ENCODE peak calls at places on chromosomes 2 and 18, in four cellular contexts. L is SK-N-SH, F is brain microvascular endothelial cell, U is OCI-LY7. T is an unnamed sample.

GRCh38 chr2:222318712-222319575 is 20.1 kb upstream of the PAX3 start:
- DNase-seq in L (peak; percentile 77), F (no peak), U (peak; percentile 8), T (no peak)

GRCh38 chr2:99725810-99726209 is 236.0 kb upstream of the REV1 start:
- DNase-seq in L (peak; percentile 19), F (no peak), U (no peak), T (no peak)

GRCh38 chr2:234730066-234730640 is 221.7 kb upstream of the SH3BP4 start:
- DNase-seq in L (no peak), F (no peak), U (no peak), T (no peak)

GRCh38 chr18:70271742-70272141 is 17.1 kb upstream of the SOCS6 start:
- DNase-seq in L (no peak), F (no peak), U (no peak), T (no peak)

GRCh38 chr18:26008619-26009018 is 81.8 kb downstream of the SS18 start:
- DNase-seq in L (no peak), F (no peak), U (no peak), T (no peak)

GRCh38 chr2:88198308-88198707 is 28.2 kb downstream of the THNSL2 start:
- DNase-seq in L (no peak), F (no peak), U (no peak), T (no peak)

GRCh38 chr18:3966246-3966984 is 488.7 kb downstream of the DLGAP1 start:
- DNase-seq in L (no peak), F (no peak), U (no peak), T (no peak)

GRCh38 chr18:33470229-33470628 is 29.7 kb upstream of the CCDC178 start:
- DNase-seq in L (no peak), F (peak; percentile 50), U (no peak), T (no peak)

GRCh38 chr2:65483763-65484162 is 51.4 kb upstream of the SPRED2 start:
- DNase-seq in L (no peak), F (no peak), U (no peak), T (no peak)

GRCh38 chr2:188984680-188985079 is 10.5 kb downstream of the COL3A1 start:
- DNase-seq in L (no peak), F (peak; percentile 96), U (no peak), T (no peak)

GRCh38 chr2:21175895-21176646 is 52.3 kb downstream of the TDRD15 start:
- DNase-seq in L (peak; percentile 40), F (no peak), U (peak; percentile 3), T (no peak)

GRCh38 chr2:204110250-204111183 is 174.0 kb downstream of the ICOS start:
- DNase-seq in L (no peak), F (peak; percentile 47), U (peak; percentile 50), T (no peak)

GRCh38 chr2:72603481-72603880 is 222.4 kb downstream of the EXOC6B start:
- DNase-seq in L (no peak), F (no peak), U (no peak), T (no peak)

GRCh38 chr2:42021490-42021889 is 26.3 kb upstream of the PKDCC start:
- DNase-seq in L (peak; percentile 65), F (peak; percentile 39), U (no peak), T (no peak)

GRCh38 chr2:239186958-239187357 is 213.9 kb downstream of the HDAC4 start:
- DNase-seq in L (no peak), F (no peak), U (no peak), T (no peak)

GRCh38 chr2:128783193-128783671 is 464.6 kb upstream of the HS6ST1 start:
- DNase-seq in L (no peak), F (no peak), U (no peak), T (no peak)

GRCh38 chr18:5285326-5285725 is 10.2 kb downstream of the ZBTB14 start:
- DNase-seq in L (peak; percentile 43), F (no peak), U (peak; percentile 49), T (no peak)

GRCh38 chr18:36809590-36810381 is 19.0 kb downstream of the TPGS2 start:
- DNase-seq in L (peak; percentile 76), F (peak; percentile 33), U (peak; percentile 63), T (peak; percentile 53)

GRCh38 chr18:76920974-76921373 is 98.6 kb downstream of the ZNF236 start:
- DNase-seq in L (no peak), F (no peak), U (no peak), T (no peak)

GRCh38 chr18:24534271-24534670 is 73.8 kb downstream of the HRH4 start:
- DNase-seq in L (no peak), F (no peak), U (no peak), T (no peak)

GRCh38 chr2:71576541-71576940 is 123.2 kb downstream of the DYSF start:
- DNase-seq in L (no peak), F (no peak), U (no peak), T (no peak)

GRCh38 chr2:85310330-85310729 is 17.5 kb downstream of the TGOLN2 start:
- DNase-seq in L (no peak), F (no peak), U (peak; percentile 31), T (no peak)

GRCh38 chr2:40230717-40231300 is 221.1 kb downstream of the SLC8A1 start:
- DNase-seq in L (no peak), F (no peak), U (peak; percentile 20), T (no peak)

GRCh38 chr2:98912221-98912851 is 23.7 kb downstream of the CRACDL start:
- DNase-seq in L (peak; percentile 63), F (peak; percentile 82), U (no peak), T (peak; percentile 87)

GRCh38 chr2:164840930-164841718 is 499 bp downstream of the COBLL1 start:
- DNase-seq in L (peak; percentile 90), F (peak; percentile 45), U (peak; percentile 18), T (peak; percentile 55)

GRCh38 chr2:11102956-11103860 is 52.1 kb upstream of the SLC66A3 start:
- DNase-seq in L (no peak), F (no peak), U (no peak), T (no peak)

GRCh38 chr2:232522014-232522854 is 2.0 kb downstream of the PRSS56 start:
- DNase-seq in L (peak; percentile 96), F (no peak), U (peak; percentile 50), T (peak; percentile 71)

GRCh38 chr2:202750778-202751427 is 116.1 kb downstream of the FAM117B start:
- DNase-seq in L (no peak), F (no peak), U (peak; percentile 38), T (no peak)

GRCh38 chr2:238139141-238139840 is 823 bp downstream of the KLHL30 start:
- DNase-seq in L (no peak), F (no peak), U (peak; percentile 55), T (no peak)

DNA sequence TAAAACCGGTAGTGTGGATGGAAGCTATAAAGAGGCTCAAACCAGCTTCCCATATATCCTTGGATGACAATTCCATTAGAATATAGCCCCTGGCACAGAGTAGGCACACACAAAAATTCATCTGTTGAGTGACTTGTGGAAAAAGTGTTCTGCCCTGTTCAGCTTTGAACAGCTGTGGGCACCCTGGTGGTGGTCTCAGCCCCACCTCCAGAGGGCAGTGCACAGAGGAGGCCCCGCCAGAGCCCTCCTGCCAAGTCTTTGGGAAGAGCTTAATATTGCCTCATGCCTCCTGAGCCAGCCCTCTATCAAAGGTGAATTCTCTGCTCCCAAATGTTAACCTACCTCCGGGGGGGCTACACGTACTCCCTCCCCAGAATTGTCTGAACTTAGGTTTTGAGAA is 30.4 kb downstream of the EPAS1 start:
- DNase-seq in L (no peak), F (no peak), U (no peak), T (no peak)
- H3K27ac ChIP-seq in L (peak overlapping the region; percentile 100), F (no peak overlapping the region), U (no peak overlapping the region), T (peak overlapping the region; percentile 55)

DNA sequence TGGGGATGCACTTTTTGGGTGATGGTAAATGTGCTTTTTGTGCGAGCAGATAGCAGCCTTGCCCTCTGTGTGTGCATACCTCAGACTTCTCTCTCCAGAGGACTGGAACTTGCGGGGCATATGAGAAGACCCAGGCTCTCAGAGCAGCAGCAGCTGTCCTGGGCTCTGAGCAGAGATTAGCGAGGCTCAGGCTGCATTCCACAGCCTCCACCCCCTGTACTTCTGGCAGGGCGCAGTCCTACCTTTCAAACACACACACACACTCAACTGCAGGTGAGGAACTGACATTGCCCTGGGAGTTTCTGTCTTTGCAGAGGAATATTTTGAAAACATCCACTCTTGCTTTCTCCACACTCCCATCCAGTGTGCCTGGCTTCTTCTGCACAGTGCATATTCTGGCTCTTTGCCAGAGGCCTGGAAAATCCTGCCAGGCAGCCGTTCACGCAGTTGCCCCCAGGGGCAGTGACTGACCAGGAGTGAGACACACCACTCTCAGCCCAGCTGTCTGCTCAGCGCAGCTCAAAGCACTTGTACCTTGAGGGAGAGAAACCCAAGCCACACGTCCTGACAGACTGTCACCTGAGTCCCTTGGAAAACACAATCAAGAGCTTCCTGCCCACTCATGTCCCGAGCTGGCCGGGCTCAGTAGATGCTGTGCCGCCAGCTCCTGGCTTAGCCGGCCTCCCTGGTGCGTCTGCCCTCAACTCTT is 460.8 kb downstream of the RNF144A start:
- DNase-seq in L (peak; percentile 88), F (no peak), U (no peak), T (peak; percentile 21)
- TF ChIP-seq CTCF in L (peak; percentile 16), F (no peak), U (no peak), T (no peak)

GRCh38 chr2:25275575-25275965 is 66.2 kb downstream of the DNMT3A start:
- DNase-seq in L (no peak), F (no peak), U (no peak), T (no peak)
- H3K27ac ChIP-seq in L (peak overlapping the region; percentile 23), F (no peak overlapping the region), U (no peak overlapping the region), T (no peak overlapping the region)

GRCh38 chr18:9020221-9020620 is 82.3 kb upstream of the NDUFV2 start:
- DNase-seq in L (no peak), F (no peak), U (no peak), T (no peak)
- TF ChIP-seq CTCF in L (no peak), F (no peak), U (no peak), T (no peak)

GRCh38 chr2:186588940-186589732 is 720 bp upstream of the ITGAV start:
- DNase-seq in L (peak; percentile 14), F (no peak), U (no peak), T (no peak)
- H3K27ac ChIP-seq in L (peak overlapping the region; percentile 98), F (peak overlapping the region; percentile 88), U (no peak overlapping the region), T (peak overlapping the region; percentile 95)

DNA sequence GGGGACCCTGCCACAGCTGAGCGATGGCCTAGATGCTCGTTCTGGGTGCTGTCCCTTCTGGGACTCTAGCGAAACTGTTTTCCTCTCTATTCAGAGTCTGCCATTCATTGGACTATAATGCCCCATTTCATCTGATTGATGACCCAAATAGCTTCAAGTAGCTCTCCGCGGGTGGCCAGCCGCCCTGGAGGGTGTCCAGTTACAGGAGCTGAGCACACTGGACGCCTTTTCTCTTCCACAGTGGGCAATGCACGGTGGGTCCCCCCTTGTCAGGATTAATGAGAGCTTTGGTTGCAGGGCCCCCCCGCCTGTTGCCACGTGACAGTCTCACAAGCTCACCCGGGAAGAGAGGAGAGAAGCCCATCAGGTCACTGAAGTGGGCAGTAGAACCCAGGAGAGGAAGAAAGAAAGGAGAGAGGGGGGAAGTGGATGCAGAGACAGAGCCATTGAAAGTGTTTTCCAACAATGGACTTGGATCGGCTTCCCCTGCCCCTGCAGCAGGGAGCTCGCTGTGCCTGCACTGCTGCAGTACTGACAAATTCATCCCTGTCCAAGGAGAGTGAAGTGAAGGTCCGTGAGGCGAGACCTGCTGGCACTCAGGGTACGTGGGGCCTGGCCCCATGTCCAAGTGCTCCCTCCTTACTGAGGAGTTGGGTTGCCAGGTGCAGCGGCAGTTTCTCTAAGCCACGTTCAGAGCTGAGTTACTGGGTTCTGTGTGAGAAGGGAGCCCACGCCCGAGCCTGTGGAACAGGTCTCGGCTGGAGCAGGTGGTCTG is 44.8 kb downstream of the DIPK1C start:
- DNase-seq in L (no peak), F (no peak), U (no peak), T (no peak)
- TF ChIP-seq CTCF in L (no peak), F (no peak), U (no peak), T (no peak)